ENCODE peak calls at places on chromosomes 2 and 18, in seven cellular contexts. Z is GM04504; J is GM23338; M is B cell; O is neural progenitor cell; G is stimulated activated CD8-positive, alpha-beta memory T cell treated with anti-CD3 and anti-CD28 coated beads, Interleukin-7, amount 100 ng/mL, for 48 hours; N is activated CD8-positive, alpha-beta memory T cell treated with anti-CD3 and anti-CD28 coated beads for 48 hours. W is an unnamed sample.

GRCh38 chr2:3180082-3180908 is 197.3 kb downstream of the EIPR1 start:
- DNase-seq in Z (no peak), J (no peak), M (no peak), O (no peak), G (no peak), N (no peak), W (no peak)

GRCh38 chr2:212156114-212156513 is 382.5 kb downstream of the ERBB4 start:
- DNase-seq in Z (no peak), J (no peak), M (no peak), O (no peak), G (no peak), N (no peak), W (no peak)

GRCh38 chr2:180652794-180653193 is 327.6 kb upstream of the UBE2E3 start:
- DNase-seq in Z (no peak), J (no peak), M (no peak), O (no peak), G (no peak), N (no peak), W (no peak)

GRCh38 chr18:50769463-50769862 is 50.4 kb downstream of the MRO start:
- DNase-seq in Z (no peak), J (no peak), M (no peak), O (no peak), G (no peak), N (no peak), W (no peak)

GRCh38 chr2:24984912-24985311 is 13.2 kb upstream of the DNAJC27 start:
- DNase-seq in Z (no peak), J (peak), M (no peak), O (peak), G (no peak), N (no peak), W (no peak)

GRCh38 chr2:133633851-133634250 is 65.6 kb upstream of the NCKAP5 start:
- DNase-seq in Z (peak), J (no peak), M (no peak), O (no peak), G (no peak), N (no peak), W (no peak)

GRCh38 chr2:42274872-42275271 is 86.1 kb downstream of the COX7A2L start:
- DNase-seq in Z (no peak), J (no peak), M (no peak), O (peak), G (no peak), N (no peak), W (no peak)

GRCh38 chr2:26017464-26018183 is 16.3 kb upstream of the RAB10 start:
- DNase-seq in Z (no peak), J (no peak), M (no peak), O (no peak), G (no peak), N (no peak), W (no peak)

GRCh38 chr2:30655660-30656059 is 151.6 kb downstream of the CAPN13 start:
- DNase-seq in Z (peak), J (no peak), M (no peak), O (no peak), G (no peak), N (no peak), W (no peak)

GRCh38 chr2:197256771-197257170 is 53.8 kb downstream of the ANKRD44 start:
- DNase-seq in Z (no peak), J (no peak), M (no peak), O (no peak), G (no peak), N (no peak), W (no peak)

GRCh38 chr2:226671177-226671676 is 128.4 kb downstream of the IRS1 start:
- DNase-seq in Z (no peak), J (no peak), M (no peak), O (peak), G (no peak), N (no peak), W (no peak)

GRCh38 chr2:8882094-8882493 is 44.7 kb upstream of the KIDINS220 start:
- DNase-seq in Z (no peak), J (peak), M (no peak), O (peak), G (no peak), N (no peak), W (no peak)

GRCh38 chr2:47640356-47640755 is 142.6 kb upstream of the MSH6 start:
- DNase-seq in Z (no peak), J (no peak), M (no peak), O (no peak), G (no peak), N (no peak), W (no peak)

GRCh38 chr2:27281855-27282559 is at the start of gene TRIM54:
- DNase-seq in Z (no peak), J (peak), M (no peak), O (no peak), G (no peak), N (no peak), W (no peak)

GRCh38 chr2:61536086-61536722 is 2.0 kb downstream of the XPO1 start:
- DNase-seq in Z (no peak), J (no peak), M (no peak), O (no peak), G (no peak), N (no peak), W (no peak)

GRCh38 chr2:239278361-239278760 is 122.5 kb downstream of the HDAC4 start:
- DNase-seq in Z (no peak), J (no peak), M (peak), O (no peak), G (no peak), N (no peak), W (no peak)

GRCh38 chr2:117127680-117128079 is 686.8 kb upstream of the DDX18 start:
- DNase-seq in Z (no peak), J (no peak), M (no peak), O (no peak), G (no peak), N (no peak), W (no peak)

GRCh38 chr2:101152195-101153076 is 1.3 kb upstream of the TBC1D8 start:
- DNase-seq in Z (peak), J (peak), M (no peak), O (peak), G (no peak), N (no peak), W (peak)

GRCh38 chr18:26931659-26932058 is 66.2 kb upstream of the AQP4 start:
- DNase-seq in Z (no peak), J (no peak), M (no peak), O (no peak), G (no peak), N (no peak), W (no peak)

GRCh38 chr2:229810786-229811185 is 96.4 kb upstream of the DNER start:
- DNase-seq in Z (peak), J (no peak), M (no peak), O (no peak), G (no peak), N (no peak), W (no peak)

GRCh38 chr2:217890445-217890844 is 112.3 kb downstream of the TNS1 start:
- DNase-seq in Z (peak), J (no peak), M (no peak), O (peak), G (no peak), N (no peak), W (no peak)

GRCh38 chr2:129010262-129010661 is 691.6 kb upstream of the HS6ST1 start:
- DNase-seq in Z (no peak), J (no peak), M (no peak), O (no peak), G (no peak), N (no peak), W (no peak)

GRCh38 chr18:22241806-22242440 is 72.5 kb downstream of the GATA6 start:
- DNase-seq in Z (no peak), J (no peak), M (no peak), O (no peak), G (no peak), N (no peak), W (no peak)

GRCh38 chr18:79681484-79682387 is 2.1 kb downstream of the CTDP1 start:
- DNase-seq in Z (no peak), J (no peak), M (no peak), O (no peak), G (no peak), N (no peak), W (no peak)

GRCh38 chr2:28326873-28327495 is 65.7 kb upstream of the FOSL2 start:
- DNase-seq in Z (no peak), J (no peak), M (no peak), O (no peak), G (no peak), N (no peak), W (no peak)

GRCh38 chr18:72456802-72457201 is 87.3 kb downstream of the CBLN2 start:
- DNase-seq in Z (no peak), J (no peak), M (no peak), O (no peak), G (no peak), N (no peak), W (no peak)

GRCh38 chr2:151946856-151947523 is 118.8 kb upstream of the ARL5A start:
- DNase-seq in Z (no peak), J (peak), M (no peak), O (peak), G (no peak), N (no peak), W (peak)

GRCh38 chr2:45964226-45964841 is 312.9 kb downstream of the PRKCE start:
- DNase-seq in Z (peak), J (no peak), M (no peak), O (no peak), G (no peak), N (no peak), W (no peak)

GRCh38 chr2:101012706-101013181 is 10.7 kb downstream of the RPL31 start:
- DNase-seq in Z (peak), J (peak), M (peak), O (peak), G (no peak), N (no peak), W (peak)

GRCh38 chr2:191045141-191045540 is 31.2 kb upstream of the STAT1 start:
- DNase-seq in Z (no peak), J (no peak), M (no peak), O (no peak), G (no peak), N (no peak), W (no peak)

GRCh38 chr2:198917926-198918325 is 539.8 kb downstream of the SATB2 start:
- DNase-seq in Z (no peak), J (no peak), M (no peak), O (no peak), G (no peak), N (no peak), W (no peak)

GRCh38 chr2:148979919-148980277 is 58.6 kb upstream of the LYPD6B start:
- DNase-seq in Z (no peak), J (no peak), M (no peak), O (peak), G (no peak), N (no peak), W (no peak)